ENCODE peak calls at places on chromosomes 16 and 17, in seven cellular contexts. D, J, N, M, I, T and C are unnamed samples.

GRCh38 chr16:85752511-85753420 is 1.9 kb upstream of the C16orf74 start:
- DNase-seq in D (peak), M (no peak), I (no peak), T (no peak), N (peak), J (no peak), C (no peak)

GRCh38 chr16:87161822-87162676 is 155.1 kb downstream of the C16orf95 start:
- DNase-seq in D (peak), J (no peak), M (no peak), N (no peak), T (no peak), I (no peak), C (no peak)

GRCh38 chr17:83187782-83188311 is 108.4 kb downstream of the METRNL start:
- DNase-seq in J (no peak), T (no peak), I (no peak), D (no peak), N (no peak), M (peak), C (no peak)

GRCh38 chr17:48555616-48556533 is 11.0 kb upstream of the HOXB2 start:
- DNase-seq in J (no peak), T (no peak), M (no peak), D (peak), N (no peak), I (no peak), C (no peak)

GRCh38 chr17:81417879-81418709 is 22.8 kb downstream of the BAHCC1 start:
- DNase-seq in J (no peak), T (no peak), I (no peak), M (no peak), N (no peak), D (no peak), C (peak)

GRCh38 chr16:983044-984030 is 1.8 kb downstream of the SOX8 start:
- DNase-seq in D (no peak), J (no peak), T (no peak), N (no peak), I (peak), M (no peak), C (no peak)

GRCh38 chr17:31408586-31408985 is 17.1 kb downstream of the RAB11FIP4 start:
- DNase-seq in M (no peak), D (no peak), I (no peak), T (no peak), J (no peak), N (no peak), C (no peak)

GRCh38 chr17:39739885-39740356 is 2.2 kb downstream of the GRB7 start:
- DNase-seq in J (no peak), T (no peak), I (no peak), D (no peak), M (no peak), N (no peak), C (no peak)

GRCh38 chr16:68448360-68448970 is at the start of gene SMPD3:
- DNase-seq in I (peak), N (peak), D (peak), M (peak), T (peak), J (peak), C (peak)

GRCh38 chr17:44176257-44176656 is 5.8 kb downstream of the ASB16 start:
- DNase-seq in T (no peak), D (no peak), J (no peak), I (no peak), N (no peak), M (no peak), C (no peak)

GRCh38 chr17:2935622-2936021 is 127.8 kb downstream of the OR1D5 start:
- DNase-seq in N (no peak), I (no peak), T (no peak), D (no peak), J (no peak), M (no peak), C (no peak)

GRCh38 chr16:84774810-84775209 is 45.0 kb upstream of the CRISPLD2 start:
- DNase-seq in N (no peak), M (no peak), J (peak), T (peak), I (no peak), D (no peak), C (no peak)

GRCh38 chr16:54140057-54140787 is 146.4 kb downstream of the IRX3 start:
- DNase-seq in J (no peak), T (no peak), I (no peak), N (no peak), D (no peak), M (no peak), C (no peak)

GRCh38 chr16:27698746-27699145 is 148.8 kb downstream of the KATNIP start:
- DNase-seq in I (no peak), D (no peak), M (no peak), N (no peak), J (no peak), T (no peak), C (no peak)

GRCh38 chr17:47785538-47786123 is 36.0 kb downstream of the OSBPL7 start:
- DNase-seq in N (no peak), T (no peak), M (no peak), I (no peak), J (no peak), D (no peak), C (peak)